ENCODE peak calls at places on chromosomes 2 and 18, in eight cellular contexts. One of them, this sample, is unnamed.

GRCh38 chr2:152674334-152674733 is 42.9 kb downstream of the PRPF40A start:
- DNase-seq in tibial artery: no peak
- DNase-seq in foreskin fibroblast: no peak
- DNase-seq in kidney epithelial cell: no peak
- DNase-seq in AG04449: no peak
- DNase-seq in BE2C: no peak
- DNase-seq in OCI-LY7: no peak
- DNase-seq in adrenal gland: no peak
- DNase-seq in this sample: no peak

GRCh38 chr2:96144481-96145027 is 686 bp downstream of the DUSP2 start:
- DNase-seq in kidney epithelial cell: no peak
- DNase-seq in adrenal gland: peak; percentile 53
- DNase-seq in OCI-LY7: peak; percentile 47
- DNase-seq in tibial artery: no peak
- DNase-seq in foreskin fibroblast: no peak
- DNase-seq in AG04449: no peak
- DNase-seq in BE2C: no peak
- DNase-seq in this sample: no peak

GRCh38 chr2:189261431-189261841 is 81.9 kb upstream of the COL5A2 start:
- DNase-seq in adrenal gland: no peak
- DNase-seq in BE2C: no peak
- DNase-seq in foreskin fibroblast: peak; percentile 67
- DNase-seq in kidney epithelial cell: no peak
- DNase-seq in OCI-LY7: no peak
- DNase-seq in tibial artery: no peak
- DNase-seq in AG04449: no peak
- DNase-seq in this sample: peak; percentile 56

GRCh38 chr18:63395503-63395902 is 26.8 kb downstream of the VPS4B start:
- DNase-seq in adrenal gland: no peak
- DNase-seq in kidney epithelial cell: no peak
- DNase-seq in tibial artery: no peak
- DNase-seq in AG04449: no peak
- DNase-seq in BE2C: no peak
- DNase-seq in foreskin fibroblast: no peak
- DNase-seq in OCI-LY7: no peak
- DNase-seq in this sample: no peak

GRCh38 chr2:138395565-138396306 is 105.8 kb upstream of the SPOPL start:
- DNase-seq in kidney epithelial cell: peak; percentile 9
- DNase-seq in OCI-LY7: no peak
- DNase-seq in tibial artery: peak; percentile 64
- DNase-seq in BE2C: no peak
- DNase-seq in adrenal gland: peak; percentile 72
- DNase-seq in AG04449: no peak
- DNase-seq in foreskin fibroblast: peak; percentile 82
- DNase-seq in this sample: no peak

GRCh38 chr2:190181066-190181681 is 118.6 kb upstream of the MSTN start:
- DNase-seq in adrenal gland: no peak
- DNase-seq in tibial artery: no peak
- DNase-seq in OCI-LY7: no peak
- DNase-seq in foreskin fibroblast: peak; percentile 24
- DNase-seq in AG04449: no peak
- DNase-seq in kidney epithelial cell: no peak
- DNase-seq in BE2C: no peak
- DNase-seq in this sample: no peak

GRCh38 chr2:37389984-37390765 is 45.7 kb downstream of the QPCT start:
- DNase-seq in BE2C: no peak
- DNase-seq in AG04449: no peak
- DNase-seq in OCI-LY7: peak; percentile 93
- DNase-seq in adrenal gland: no peak
- DNase-seq in tibial artery: no peak
- DNase-seq in kidney epithelial cell: peak; percentile 92
- DNase-seq in foreskin fibroblast: peak; percentile 88
- DNase-seq in this sample: peak; percentile 87

GRCh38 chr2:237980751-237981150 is 13.9 kb downstream of the UBE2F start:
- DNase-seq in adrenal gland: no peak
- DNase-seq in OCI-LY7: no peak
- DNase-seq in foreskin fibroblast: no peak
- DNase-seq in BE2C: no peak
- DNase-seq in kidney epithelial cell: peak; percentile 18
- DNase-seq in AG04449: no peak
- DNase-seq in tibial artery: no peak
- DNase-seq in this sample: no peak

GRCh38 chr2:190607014-190607597 is 41.8 kb upstream of the NAB1 start:
- DNase-seq in kidney epithelial cell: no peak
- DNase-seq in OCI-LY7: no peak
- DNase-seq in foreskin fibroblast: no peak
- DNase-seq in tibial artery: no peak
- DNase-seq in adrenal gland: no peak
- DNase-seq in BE2C: no peak
- DNase-seq in AG04449: peak; percentile 34
- DNase-seq in this sample: no peak

GRCh38 chr2:10161206-10161931 is 38.8 kb downstream of the RRM2 start:
- DNase-seq in tibial artery: no peak
- DNase-seq in foreskin fibroblast: no peak
- DNase-seq in AG04449: no peak
- DNase-seq in adrenal gland: no peak
- DNase-seq in OCI-LY7: no peak
- DNase-seq in BE2C: no peak
- DNase-seq in kidney epithelial cell: no peak
- DNase-seq in this sample: no peak

GRCh38 chr18:64032312-64032711 is 62.4 kb downstream of the SERPINB8 start:
- DNase-seq in tibial artery: no peak
- DNase-seq in AG04449: no peak
- DNase-seq in BE2C: no peak
- DNase-seq in adrenal gland: no peak
- DNase-seq in foreskin fibroblast: no peak
- DNase-seq in OCI-LY7: no peak
- DNase-seq in kidney epithelial cell: no peak
- DNase-seq in this sample: no peak

GRCh38 chr2:72649810-72650209 is 176.0 kb downstream of the EXOC6B start:
- DNase-seq in foreskin fibroblast: no peak
- DNase-seq in kidney epithelial cell: no peak
- DNase-seq in tibial artery: no peak
- DNase-seq in BE2C: no peak
- DNase-seq in AG04449: no peak
- DNase-seq in OCI-LY7: no peak
- DNase-seq in adrenal gland: no peak
- DNase-seq in this sample: no peak
- TF ChIP-seq CTCF in foreskin fibroblast: no peak
- TF ChIP-seq CTCF in kidney epithelial cell: no peak
- TF ChIP-seq CTCF in tibial artery: no peak
- TF ChIP-seq CTCF in BE2C: no peak
- TF ChIP-seq CTCF in AG04449: no peak
- TF ChIP-seq CTCF in OCI-LY7: no peak
- TF ChIP-seq CTCF in adrenal gland: no peak
- TF ChIP-seq CTCF in this sample: no peak

GRCh38 chr18:23986610-23987359 is 27.8 kb upstream of the TTC39C start:
- DNase-seq in BE2C: no peak
- DNase-seq in tibial artery: no peak
- DNase-seq in adrenal gland: no peak
- DNase-seq in foreskin fibroblast: no peak
- DNase-seq in kidney epithelial cell: no peak
- DNase-seq in OCI-LY7: no peak
- DNase-seq in AG04449: no peak
- DNase-seq in this sample: no peak

GRCh38 chr18:23981369-23981768 is 33.2 kb upstream of the TTC39C start:
- DNase-seq in adrenal gland: no peak
- DNase-seq in AG04449: no peak
- DNase-seq in tibial artery: no peak
- DNase-seq in foreskin fibroblast: no peak
- DNase-seq in kidney epithelial cell: no peak
- DNase-seq in OCI-LY7: peak; percentile 68
- DNase-seq in BE2C: no peak
- DNase-seq in this sample: no peak

GRCh38 chr18:23977709-23978483 is 36.7 kb upstream of the TTC39C start:
- DNase-seq in AG04449: no peak
- DNase-seq in BE2C: no peak
- DNase-seq in OCI-LY7: no peak
- DNase-seq in foreskin fibroblast: no peak
- DNase-seq in kidney epithelial cell: no peak
- DNase-seq in adrenal gland: no peak
- DNase-seq in tibial artery: no peak
- DNase-seq in this sample: no peak

GRCh38 chr18:23977103-23977502 is 37.5 kb upstream of the TTC39C start:
- DNase-seq in OCI-LY7: no peak
- DNase-seq in tibial artery: no peak
- DNase-seq in AG04449: no peak
- DNase-seq in foreskin fibroblast: no peak
- DNase-seq in adrenal gland: no peak
- DNase-seq in BE2C: no peak
- DNase-seq in kidney epithelial cell: no peak
- DNase-seq in this sample: no peak

GRCh38 chr18:23982154-23983071 is 32.1 kb upstream of the TTC39C start:
- DNase-seq in tibial artery: peak; percentile 75
- DNase-seq in BE2C: peak; percentile 17
- DNase-seq in OCI-LY7: no peak
- DNase-seq in adrenal gland: peak; percentile 83
- DNase-seq in kidney epithelial cell: no peak
- DNase-seq in AG04449: no peak
- DNase-seq in foreskin fibroblast: peak; percentile 29
- DNase-seq in this sample: no peak
- H3K4me3 ChIP-seq in tibial artery: peak overlapping the region; percentile 12
- H3K4me3 ChIP-seq in BE2C: peak overlapping the region; percentile 26
- H3K4me3 ChIP-seq in OCI-LY7: no peak overlapping the region
- H3K4me3 ChIP-seq in adrenal gland: no peak overlapping the region
- H3K4me3 ChIP-seq in kidney epithelial cell: no peak overlapping the region
- H3K4me3 ChIP-seq in AG04449: no peak overlapping the region
- H3K4me3 ChIP-seq in foreskin fibroblast: peak overlapping the region; percentile 32
- H3K4me3 ChIP-seq in this sample: no peak overlapping the region

GRCh38 chr18:66560092-66560491 is 43.8 kb downstream of the CDH19 start:
- DNase-seq in AG04449: no peak
- DNase-seq in BE2C: peak; percentile 5
- DNase-seq in adrenal gland: no peak
- DNase-seq in tibial artery: no peak
- DNase-seq in foreskin fibroblast: no peak
- DNase-seq in kidney epithelial cell: no peak
- DNase-seq in OCI-LY7: no peak
- DNase-seq in this sample: no peak
- TF ChIP-seq CTCF in AG04449: no peak
- TF ChIP-seq CTCF in BE2C: peak; percentile 53
- TF ChIP-seq CTCF in adrenal gland: peak; percentile 41
- TF ChIP-seq CTCF in tibial artery: no peak
- TF ChIP-seq CTCF in foreskin fibroblast: no peak
- TF ChIP-seq CTCF in kidney epithelial cell: peak; percentile 62
- TF ChIP-seq CTCF in OCI-LY7: peak; percentile 39
- TF ChIP-seq CTCF in this sample: no peak

GRCh38 chr18:9612215-9612830 is 2.0 kb downstream of the PPP4R1 start:
- DNase-seq in kidney epithelial cell: no peak
- DNase-seq in adrenal gland: peak; percentile 36
- DNase-seq in AG04449: no peak
- DNase-seq in BE2C: peak; percentile 14
- DNase-seq in tibial artery: no peak
- DNase-seq in foreskin fibroblast: no peak
- DNase-seq in OCI-LY7: peak; percentile 72
- DNase-seq in this sample: no peak

GRCh38 chr18:9608298-9608697 is 6.1 kb downstream of the PPP4R1 start:
- DNase-seq in tibial artery: no peak
- DNase-seq in foreskin fibroblast: no peak
- DNase-seq in adrenal gland: no peak
- DNase-seq in OCI-LY7: no peak
- DNase-seq in kidney epithelial cell: no peak
- DNase-seq in BE2C: no peak
- DNase-seq in AG04449: no peak
- DNase-seq in this sample: no peak

GRCh38 chr18:9608728-9609127 is 5.6 kb downstream of the PPP4R1 start:
- DNase-seq in BE2C: no peak
- DNase-seq in adrenal gland: no peak
- DNase-seq in AG04449: no peak
- DNase-seq in tibial artery: no peak
- DNase-seq in foreskin fibroblast: no peak
- DNase-seq in kidney epithelial cell: no peak
- DNase-seq in OCI-LY7: no peak
- DNase-seq in this sample: no peak

GRCh38 chr18:9606039-9606438 is 8.3 kb downstream of the PPP4R1 start:
- DNase-seq in AG04449: no peak
- DNase-seq in OCI-LY7: no peak
- DNase-seq in BE2C: no peak
- DNase-seq in kidney epithelial cell: no peak
- DNase-seq in foreskin fibroblast: no peak
- DNase-seq in tibial artery: no peak
- DNase-seq in adrenal gland: no peak
- DNase-seq in this sample: no peak

GRCh38 chr18:9609190-9609589 is 5.2 kb downstream of the PPP4R1 start:
- DNase-seq in adrenal gland: no peak
- DNase-seq in tibial artery: no peak
- DNase-seq in OCI-LY7: no peak
- DNase-seq in BE2C: no peak
- DNase-seq in foreskin fibroblast: no peak
- DNase-seq in AG04449: no peak
- DNase-seq in kidney epithelial cell: no peak
- DNase-seq in this sample: no peak
- H3K4me3 ChIP-seq in adrenal gland: no peak overlapping the region
- H3K4me3 ChIP-seq in tibial artery: no peak overlapping the region
- H3K4me3 ChIP-seq in OCI-LY7: no peak overlapping the region
- H3K4me3 ChIP-seq in BE2C: no peak overlapping the region
- H3K4me3 ChIP-seq in foreskin fibroblast: no peak overlapping the region
- H3K4me3 ChIP-seq in AG04449: no peak overlapping the region
- H3K4me3 ChIP-seq in kidney epithelial cell: no peak overlapping the region
- H3K4me3 ChIP-seq in this sample: no peak overlapping the region

GRCh38 chr18:44673256-44673950 is 7.3 kb upstream of the SETBP1 start:
- DNase-seq in OCI-LY7: no peak
- DNase-seq in foreskin fibroblast: no peak
- DNase-seq in BE2C: no peak
- DNase-seq in adrenal gland: no peak
- DNase-seq in tibial artery: no peak
- DNase-seq in kidney epithelial cell: no peak
- DNase-seq in AG04449: no peak
- DNase-seq in this sample: no peak
- TF ChIP-seq CTCF in OCI-LY7: no peak
- TF ChIP-seq CTCF in foreskin fibroblast: no peak
- TF ChIP-seq CTCF in BE2C: no peak
- TF ChIP-seq CTCF in adrenal gland: no peak
- TF ChIP-seq CTCF in tibial artery: no peak
- TF ChIP-seq CTCF in kidney epithelial cell: no peak
- TF ChIP-seq CTCF in AG04449: no peak
- TF ChIP-seq CTCF in this sample: no peak

GRCh38 chr2:15169326-15170038 is 391.7 kb downstream of the NBAS start:
- DNase-seq in foreskin fibroblast: peak; percentile 94
- DNase-seq in BE2C: peak; percentile 28
- DNase-seq in kidney epithelial cell: peak; percentile 90
- DNase-seq in AG04449: peak; percentile 87
- DNase-seq in OCI-LY7: no peak
- DNase-seq in adrenal gland: no peak
- DNase-seq in tibial artery: no peak
- DNase-seq in this sample: peak; percentile 81

GRCh38 chr2:15168116-15168515 is 393.0 kb downstream of the NBAS start:
- DNase-seq in BE2C: no peak
- DNase-seq in adrenal gland: no peak
- DNase-seq in OCI-LY7: no peak
- DNase-seq in foreskin fibroblast: no peak
- DNase-seq in AG04449: no peak
- DNase-seq in tibial artery: no peak
- DNase-seq in kidney epithelial cell: no peak
- DNase-seq in this sample: no peak

GRCh38 chr2:15172825-15173224 is 388.3 kb downstream of the NBAS start:
- DNase-seq in adrenal gland: no peak
- DNase-seq in tibial artery: no peak
- DNase-seq in foreskin fibroblast: no peak
- DNase-seq in BE2C: no peak
- DNase-seq in AG04449: no peak
- DNase-seq in OCI-LY7: no peak
- DNase-seq in kidney epithelial cell: no peak
- DNase-seq in this sample: no peak

GRCh38 chr2:15173506-15173905 is 387.6 kb downstream of the NBAS start:
- DNase-seq in tibial artery: no peak
- DNase-seq in BE2C: no peak
- DNase-seq in adrenal gland: no peak
- DNase-seq in AG04449: no peak
- DNase-seq in kidney epithelial cell: no peak
- DNase-seq in OCI-LY7: no peak
- DNase-seq in foreskin fibroblast: no peak
- DNase-seq in this sample: no peak

GRCh38 chr2:15170068-15170775 is 390.9 kb downstream of the NBAS start:
- DNase-seq in BE2C: peak; percentile 19
- DNase-seq in adrenal gland: no peak
- DNase-seq in tibial artery: no peak
- DNase-seq in kidney epithelial cell: peak; percentile 18
- DNase-seq in OCI-LY7: no peak
- DNase-seq in foreskin fibroblast: no peak
- DNase-seq in AG04449: no peak
- DNase-seq in this sample: no peak
- H3K4me3 ChIP-seq in BE2C: peak overlapping the region; percentile 15
- H3K4me3 ChIP-seq in adrenal gland: no peak overlapping the region
- H3K4me3 ChIP-seq in tibial artery: no peak overlapping the region
- H3K4me3 ChIP-seq in kidney epithelial cell: no peak overlapping the region
- H3K4me3 ChIP-seq in OCI-LY7: no peak overlapping the region
- H3K4me3 ChIP-seq in foreskin fibroblast: peak overlapping the region; percentile 15
- H3K4me3 ChIP-seq in AG04449: peak overlapping the region; percentile 53
- H3K4me3 ChIP-seq in this sample: no peak overlapping the region